ENCODE peak calls at places on chromosome 3, in ten cellular contexts. One of them, this sample, is unnamed. For H3K4me1, the result is how much of the 10 kb centered on the place peaks cover.

GRCh38 chr3:161163297-161163696 is 57.8 kb upstream of the NMD3 start:
- DNase-seq in Panc1: peak
- DNase-seq in spleen: no peak
- DNase-seq in transverse colon: no peak
- DNase-seq in stomach: no peak
- DNase-seq in GM23338: peak
- DNase-seq in HCT116: peak
- DNase-seq in endothelial cell of umbilical vein: peak
- DNase-seq in HepG2: peak
- DNase-seq in H1: no peak
- DNase-seq in this sample: no peak

GRCh38 chr3:73546961-73547360 is 77.8 kb downstream of the PDZRN3 start:
- DNase-seq in spleen: no peak
- DNase-seq in HCT116: no peak
- DNase-seq in stomach: no peak
- DNase-seq in Panc1: no peak
- DNase-seq in GM23338: no peak
- DNase-seq in H1: no peak
- DNase-seq in endothelial cell of umbilical vein: no peak
- DNase-seq in HepG2: no peak
- DNase-seq in transverse colon: no peak
- DNase-seq in this sample: peak

GRCh38 chr3:49799761-49800160 is at the start of gene CDHR4:
- DNase-seq in HepG2: peak
- DNase-seq in GM23338: no peak
- DNase-seq in transverse colon: no peak
- DNase-seq in HCT116: peak
- DNase-seq in endothelial cell of umbilical vein: no peak
- DNase-seq in stomach: no peak
- DNase-seq in Panc1: no peak
- DNase-seq in spleen: no peak
- DNase-seq in H1: no peak
- DNase-seq in this sample: no peak

GRCh38 chr3:18740631-18741583 is 315.8 kb upstream of the SATB1 start:
- DNase-seq in HCT116: no peak
- DNase-seq in GM23338: no peak
- DNase-seq in HepG2: no peak
- DNase-seq in transverse colon: peak
- DNase-seq in H1: no peak
- DNase-seq in stomach: no peak
- DNase-seq in spleen: no peak
- DNase-seq in endothelial cell of umbilical vein: no peak
- DNase-seq in Panc1: no peak
- DNase-seq in this sample: no peak

GRCh38 chr3:39139442-39139841 is 13.9 kb downstream of the CSRNP1 start:
- DNase-seq in stomach: no peak
- DNase-seq in transverse colon: no peak
- DNase-seq in HCT116: no peak
- DNase-seq in Panc1: no peak
- DNase-seq in H1: no peak
- DNase-seq in spleen: no peak
- DNase-seq in GM23338: no peak
- DNase-seq in HepG2: no peak
- DNase-seq in endothelial cell of umbilical vein: no peak
- DNase-seq in this sample: no peak

GRCh38 chr3:190446492-190447301 is 3.0 kb downstream of the TMEM207 start:
- DNase-seq in stomach: no peak
- DNase-seq in HepG2: no peak
- DNase-seq in spleen: no peak
- DNase-seq in HCT116: no peak
- DNase-seq in GM23338: no peak
- DNase-seq in transverse colon: no peak
- DNase-seq in Panc1: no peak
- DNase-seq in H1: no peak
- DNase-seq in endothelial cell of umbilical vein: peak
- DNase-seq in this sample: no peak

GRCh38 chr3:12972791-12973702 is 100.2 kb downstream of the IQSEC1 start:
- DNase-seq in HepG2: no peak
- DNase-seq in spleen: no peak
- DNase-seq in endothelial cell of umbilical vein: no peak
- DNase-seq in HCT116: no peak
- DNase-seq in transverse colon: no peak
- DNase-seq in GM23338: no peak
- DNase-seq in H1: no peak
- DNase-seq in stomach: no peak
- DNase-seq in Panc1: no peak
- DNase-seq in this sample: no peak

GRCh38 chr3:23913873-23914743 is 2.7 kb downstream of the NKIRAS1 start:
- DNase-seq in stomach: no peak
- DNase-seq in HCT116: no peak
- DNase-seq in Panc1: no peak
- DNase-seq in spleen: no peak
- DNase-seq in H1: no peak
- DNase-seq in endothelial cell of umbilical vein: no peak
- DNase-seq in transverse colon: no peak
- DNase-seq in GM23338: no peak
- DNase-seq in HepG2: no peak
- DNase-seq in this sample: no peak

GRCh38 chr3:105827959-105828358 is 40.9 kb downstream of the CBLB start:
- DNase-seq in HepG2: peak
- DNase-seq in spleen: no peak
- DNase-seq in endothelial cell of umbilical vein: peak
- DNase-seq in transverse colon: peak
- DNase-seq in HCT116: peak
- DNase-seq in stomach: no peak
- DNase-seq in GM23338: peak
- DNase-seq in Panc1: peak
- DNase-seq in H1: peak
- DNase-seq in this sample: no peak

GRCh38 chr3:31132132-31132769 is 237.8 kb upstream of the GADL1 start:
- DNase-seq in stomach: no peak
- DNase-seq in transverse colon: no peak
- DNase-seq in GM23338: peak
- DNase-seq in endothelial cell of umbilical vein: peak
- DNase-seq in Panc1: peak
- DNase-seq in H1: no peak
- DNase-seq in HCT116: peak
- DNase-seq in spleen: no peak
- DNase-seq in HepG2: peak
- DNase-seq in this sample: no peak

GRCh38 chr3:23612296-23612891 is 193.4 kb upstream of the UBE2E1 start:
- DNase-seq in GM23338: no peak
- DNase-seq in endothelial cell of umbilical vein: peak
- DNase-seq in Panc1: peak
- DNase-seq in spleen: no peak
- DNase-seq in HCT116: no peak
- DNase-seq in H1: no peak
- DNase-seq in HepG2: no peak
- DNase-seq in stomach: no peak
- DNase-seq in transverse colon: peak
- DNase-seq in this sample: no peak

GRCh38 chr3:150635526-150635925 is 32.4 kb downstream of the SELENOT start:
- DNase-seq in Panc1: no peak
- DNase-seq in endothelial cell of umbilical vein: peak
- DNase-seq in HepG2: no peak
- DNase-seq in stomach: no peak
- DNase-seq in transverse colon: no peak
- DNase-seq in H1: no peak
- DNase-seq in GM23338: peak
- DNase-seq in HCT116: no peak
- DNase-seq in spleen: no peak
- DNase-seq in this sample: no peak

GRCh38 chr3:170117134-170117533 is 64.4 kb downstream of the PHC3 start:
- DNase-seq in H1: no peak
- DNase-seq in endothelial cell of umbilical vein: peak
- DNase-seq in spleen: no peak
- DNase-seq in HepG2: peak
- DNase-seq in Panc1: no peak
- DNase-seq in HCT116: no peak
- DNase-seq in GM23338: peak
- DNase-seq in transverse colon: no peak
- DNase-seq in stomach: no peak
- DNase-seq in this sample: no peak

GRCh38 chr3:16885588-16885903 is 791 bp downstream of the PLCL2 start:
- DNase-seq in transverse colon: no peak
- DNase-seq in endothelial cell of umbilical vein: no peak
- DNase-seq in HepG2: no peak
- DNase-seq in Panc1: no peak
- DNase-seq in HCT116: no peak
- DNase-seq in H1: no peak
- DNase-seq in spleen: no peak
- DNase-seq in stomach: no peak
- DNase-seq in GM23338: no peak
- DNase-seq in this sample: no peak

GRCh38 chr3:10423171-10423882 is 82.1 kb downstream of the ATP2B2 start:
- DNase-seq in GM23338: peak
- DNase-seq in HCT116: no peak
- DNase-seq in transverse colon: no peak
- DNase-seq in spleen: no peak
- DNase-seq in Panc1: no peak
- DNase-seq in H1: no peak
- DNase-seq in HepG2: no peak
- DNase-seq in endothelial cell of umbilical vein: no peak
- DNase-seq in stomach: no peak
- DNase-seq in this sample: no peak

GRCh38 chr3:10430805-10431204 is 74.6 kb downstream of the ATP2B2 start:
- DNase-seq in transverse colon: no peak
- DNase-seq in H1: no peak
- DNase-seq in spleen: no peak
- DNase-seq in endothelial cell of umbilical vein: no peak
- DNase-seq in stomach: no peak
- DNase-seq in Panc1: no peak
- DNase-seq in HepG2: no peak
- DNase-seq in HCT116: no peak
- DNase-seq in GM23338: no peak
- DNase-seq in this sample: no peak

GRCh38 chr3:10421996-10422395 is 83.4 kb downstream of the ATP2B2 start:
- DNase-seq in HCT116: no peak
- DNase-seq in GM23338: no peak
- DNase-seq in transverse colon: no peak
- DNase-seq in spleen: no peak
- DNase-seq in HepG2: no peak
- DNase-seq in H1: no peak
- DNase-seq in endothelial cell of umbilical vein: no peak
- DNase-seq in Panc1: no peak
- DNase-seq in stomach: no peak
- DNase-seq in this sample: no peak

GRCh38 chr3:10428393-10429091 is 76.8 kb downstream of the ATP2B2 start:
- DNase-seq in GM23338: peak
- DNase-seq in spleen: peak
- DNase-seq in transverse colon: no peak
- DNase-seq in HepG2: no peak
- DNase-seq in endothelial cell of umbilical vein: no peak
- DNase-seq in Panc1: no peak
- DNase-seq in HCT116: no peak
- DNase-seq in H1: no peak
- DNase-seq in stomach: no peak
- DNase-seq in this sample: no peak

GRCh38 chr3:10426346-10427233 is 78.8 kb downstream of the ATP2B2 start:
- DNase-seq in stomach: no peak
- DNase-seq in GM23338: no peak
- DNase-seq in Panc1: no peak
- DNase-seq in H1: no peak
- DNase-seq in endothelial cell of umbilical vein: no peak
- DNase-seq in HepG2: no peak
- DNase-seq in spleen: no peak
- DNase-seq in HCT116: no peak
- DNase-seq in transverse colon: no peak
- DNase-seq in this sample: no peak
- H3K4me1 ChIP-seq in stomach: under half
- H3K4me1 ChIP-seq in GM23338: under half
- H3K4me1 ChIP-seq in Panc1: under half
- H3K4me1 ChIP-seq in H1: under half
- H3K4me1 ChIP-seq in endothelial cell of umbilical vein: under half
- H3K4me1 ChIP-seq in HepG2: under half
- H3K4me1 ChIP-seq in spleen: under half
- H3K4me1 ChIP-seq in HCT116: under half
- H3K4me1 ChIP-seq in transverse colon: under half
- H3K4me1 ChIP-seq in this sample: under half

GRCh38 chr3:179955798-179956197 is 80.9 kb downstream of the PEX5L start:
- DNase-seq in spleen: no peak
- DNase-seq in GM23338: no peak
- DNase-seq in HCT116: no peak
- DNase-seq in transverse colon: no peak
- DNase-seq in stomach: no peak
- DNase-seq in Panc1: no peak
- DNase-seq in H1: no peak
- DNase-seq in HepG2: no peak
- DNase-seq in endothelial cell of umbilical vein: no peak
- DNase-seq in this sample: no peak
- TF ChIP-seq POLR2AphosphoS5 in spleen: no peak
- TF ChIP-seq POLR2AphosphoS5 in GM23338: no peak
- TF ChIP-seq POLR2AphosphoS5 in HCT116: no peak
- TF ChIP-seq POLR2AphosphoS5 in transverse colon: no peak
- TF ChIP-seq POLR2AphosphoS5 in stomach: no peak
- TF ChIP-seq POLR2AphosphoS5 in Panc1: no peak
- TF ChIP-seq POLR2AphosphoS5 in H1: no peak
- TF ChIP-seq POLR2AphosphoS5 in HepG2: no peak
- TF ChIP-seq POLR2AphosphoS5 in endothelial cell of umbilical vein: no peak
- TF ChIP-seq POLR2AphosphoS5 in this sample: no peak

GRCh38 chr3:158158969-158159368 is 49.1 kb downstream of the RSRC1 start:
- DNase-seq in HCT116: no peak
- DNase-seq in stomach: no peak
- DNase-seq in H1: no peak
- DNase-seq in GM23338: no peak
- DNase-seq in HepG2: no peak
- DNase-seq in Panc1: no peak
- DNase-seq in endothelial cell of umbilical vein: no peak
- DNase-seq in spleen: no peak
- DNase-seq in transverse colon: no peak
- DNase-seq in this sample: no peak
- TF ChIP-seq CTCF in HCT116: no peak
- TF ChIP-seq CTCF in stomach: no peak
- TF ChIP-seq CTCF in H1: no peak
- TF ChIP-seq CTCF in GM23338: no peak
- TF ChIP-seq CTCF in HepG2: no peak
- TF ChIP-seq CTCF in Panc1: no peak
- TF ChIP-seq CTCF in endothelial cell of umbilical vein: no peak
- TF ChIP-seq CTCF in spleen: no peak
- TF ChIP-seq CTCF in transverse colon: no peak
- TF ChIP-seq CTCF in this sample: no peak

DNA sequence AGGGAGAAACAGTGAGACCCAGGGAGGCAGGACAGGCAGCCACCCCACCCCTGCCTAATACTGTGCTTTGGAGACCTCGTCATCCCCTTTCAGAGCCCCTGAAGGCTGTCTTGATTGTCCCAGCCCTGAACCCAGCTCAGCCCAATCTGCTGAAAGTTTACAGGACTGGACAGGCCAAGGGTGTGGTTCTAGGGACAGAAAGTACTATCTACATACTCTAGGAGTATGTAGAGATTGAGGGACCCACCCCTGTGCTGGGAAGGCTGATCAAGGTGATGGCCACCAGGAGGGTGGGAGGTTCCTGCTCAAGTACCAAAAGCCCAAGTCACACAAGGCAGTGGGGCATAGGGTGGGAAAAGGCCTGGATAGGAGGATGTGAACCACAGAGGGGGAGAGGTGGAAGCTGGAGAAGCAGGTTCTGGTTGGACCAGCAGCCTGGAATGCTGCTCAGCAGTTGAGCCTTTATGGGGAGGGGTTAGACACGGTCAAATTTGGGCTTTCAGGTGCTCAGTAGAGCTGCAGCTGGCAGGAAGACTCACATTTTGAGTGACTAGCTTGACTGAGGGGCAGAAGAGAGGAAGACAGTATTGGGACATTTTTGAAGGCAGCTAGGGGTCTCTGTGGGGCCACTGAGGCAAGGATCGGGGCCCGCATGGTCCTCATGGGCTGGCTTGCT is 6.7 kb downstream of the NBEAL2 start:
- DNase-seq in HepG2: no peak
- DNase-seq in transverse colon: peak
- DNase-seq in H1: no peak
- DNase-seq in Panc1: no peak
- DNase-seq in GM23338: no peak
- DNase-seq in spleen: peak
- DNase-seq in HCT116: no peak
- DNase-seq in stomach: no peak
- DNase-seq in endothelial cell of umbilical vein: no peak
- DNase-seq in this sample: no peak
- H3K4me1 ChIP-seq in HepG2: under half
- H3K4me1 ChIP-seq in transverse colon: under half
- H3K4me1 ChIP-seq in H1: under half
- H3K4me1 ChIP-seq in Panc1: under half
- H3K4me1 ChIP-seq in GM23338: under half
- H3K4me1 ChIP-seq in spleen: half or more
- H3K4me1 ChIP-seq in HCT116: under half
- H3K4me1 ChIP-seq in stomach: half or more
- H3K4me1 ChIP-seq in endothelial cell of umbilical vein: under half
- H3K4me1 ChIP-seq in this sample: under half

This sample was measured in breast epithelium.